ENCODE peak calls at places on chromosomes 5 and 9, in six cellular contexts. Q is AG10803, J is choroid plexus epithelial cell, R is astrocyte of the cerebellum, E is lung, K is tibial artery. L is an unnamed sample.

GRCh38 chr5:107380654-107381053 is 290.1 kb downstream of the EFNA5 start:
- DNase-seq in Q (no peak), E (no peak), R (no peak), J (no peak), K (no peak), L (no peak)

GRCh38 chr5:73433982-73434342 is 14.6 kb downstream of the FOXD1 start:
- DNase-seq in K (no peak), E (peak), J (peak), Q (peak), R (no peak), L (peak)

GRCh38 chr5:180786398-180787005 is 16.1 kb downstream of the MGAT1 start:
- DNase-seq in R (no peak), J (peak), Q (no peak), E (no peak), K (no peak), L (no peak)

GRCh38 chr5:54774281-54775171 is 210.9 kb downstream of the ESM1 start:
- DNase-seq in K (peak), R (no peak), E (peak), Q (peak), J (no peak), L (peak)

GRCh38 chr5:106454651-106455415 is 1215.9 kb downstream of the EFNA5 start:
- DNase-seq in E (no peak), R (peak), K (no peak), J (peak), Q (peak), L (peak)

GRCh38 chr5:142403583-142403982 is 78.8 kb upstream of the SPRY4 start:
- DNase-seq in J (no peak), K (no peak), R (no peak), Q (no peak), E (no peak), L (no peak)

GRCh38 chr5:133247881-133248642 is 196.2 kb downstream of the HSPA4 start:
- DNase-seq in J (peak), R (no peak), E (no peak), K (no peak), Q (peak), L (peak)

GRCh38 chr5:97400537-97400936 is 217.5 kb upstream of the RIOK2 start:
- DNase-seq in Q (no peak), E (no peak), K (no peak), R (no peak), J (no peak), L (no peak)

GRCh38 chr5:135887447-135887864 is 8.2 kb downstream of the IL9 start:
- DNase-seq in E (peak), Q (peak), R (peak), J (peak), K (no peak), L (peak)

GRCh38 chr5:103119067-103119764 is 722 bp downstream of the GIN1 start:
- DNase-seq in J (peak), E (no peak), Q (peak), K (no peak), R (no peak), L (no peak)

GRCh38 chr5:151825445-151825844 is 53.7 kb downstream of the G3BP1 start:
- DNase-seq in R (peak), K (peak), Q (peak), J (peak), E (peak), L (peak)

GRCh38 chr5:133065482-133065881 is 13.7 kb downstream of the HSPA4 start:
- DNase-seq in E (no peak), J (no peak), R (no peak), K (no peak), Q (no peak), L (no peak)

GRCh38 chr5:131786036-131786435 is 10.8 kb downstream of the FNIP1 start:
- DNase-seq in K (no peak), E (no peak), J (no peak), Q (no peak), R (no peak), L (no peak)

GRCh38 chr9:101877439-101877838 is 139.0 kb upstream of the GRIN3A start:
- DNase-seq in E (no peak), K (no peak), Q (no peak), J (no peak), R (no peak), L (no peak)

GRCh38 chr5:38378579-38378978 is 120.2 kb downstream of the EGFLAM start:
- DNase-seq in Q (no peak), J (no peak), E (no peak), R (no peak), K (no peak), L (no peak)

GRCh38 chr5:40939753-40940152 is 30.5 kb downstream of the C7 start:
- DNase-seq in J (no peak), Q (no peak), R (no peak), K (no peak), E (no peak), L (no peak)

GRCh38 chr5:130198927-130199326 is 294.7 kb downstream of the CHSY3 start:
- DNase-seq in E (no peak), J (peak), R (no peak), K (no peak), Q (peak), L (peak)

GRCh38 chr9:91948423-91949292 is 1.4 kb downstream of the ROR2 start:
- DNase-seq in R (no peak), K (no peak), J (peak), Q (no peak), E (peak), L (peak)
- H3K4me3 ChIP-seq in R (peak), K (peak), J (peak), Q (peak), E (peak), L (peak)

GRCh38 chr9:133094842-133095393 is 26.1 kb downstream of the RALGDS start:
- DNase-seq in R (no peak), E (no peak), Q (no peak), K (no peak), J (no peak), L (no peak)
- TF ChIP-seq CTCF in R (no peak), E (no peak), Q (no peak), K (no peak), J (no peak), L (no peak)

DNA sequence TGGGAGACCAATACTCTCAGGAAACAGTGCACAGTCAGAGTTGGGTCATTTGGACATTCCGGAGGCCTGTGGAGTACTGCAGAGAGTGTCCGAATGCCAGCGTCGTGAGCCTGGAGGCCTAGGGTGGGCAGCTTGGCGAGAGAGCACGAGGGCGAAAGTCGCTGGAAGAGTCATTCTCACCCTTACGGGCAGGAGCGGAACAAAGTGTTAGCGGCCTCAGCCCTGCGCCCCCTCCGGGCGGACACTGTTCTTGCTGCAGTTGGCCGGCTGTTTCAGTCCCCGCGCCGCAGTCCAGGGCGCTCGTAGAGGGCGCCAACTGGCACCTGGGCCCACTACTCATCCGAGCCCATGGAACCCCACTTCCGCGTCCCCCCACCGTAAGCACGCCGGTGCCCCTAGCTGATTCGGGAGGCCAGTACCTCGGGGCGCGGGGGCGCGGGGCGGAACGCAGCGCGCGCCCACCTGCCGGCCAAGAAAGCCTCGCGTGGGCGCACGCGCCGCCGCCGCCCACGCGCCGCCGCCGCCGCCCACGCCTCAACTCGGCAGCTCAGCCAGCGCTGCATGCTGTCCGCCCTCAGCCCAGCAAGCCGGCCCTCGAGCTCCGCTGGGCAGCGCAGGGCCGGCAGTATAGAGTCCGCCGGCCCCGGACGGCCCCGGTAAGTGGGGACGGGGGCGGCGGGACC is 99.7 kb upstream of the CCL21 start:
- DNase-seq in K (no peak), R (no peak), E (no peak), Q (no peak), J (peak), L (peak)
- H3K4me3 ChIP-seq in K (no peak), R (no peak), E (no peak), Q (no peak), J (no peak), L (no peak)

GRCh38 chr5:149121145-149121544 is 20.1 kb upstream of the ABLIM3 start:
- DNase-seq in J (no peak), R (no peak), Q (no peak), K (no peak), E (no peak), L (no peak)
- TF ChIP-seq CTCF in J (no peak), R (no peak), Q (no peak), K (no peak), E (no peak), L (no peak)

GRCh38 chr9:73701415-73702057 is 549.9 kb downstream of the ANXA1 start:
- DNase-seq in J (peak), R (no peak), Q (no peak), E (no peak), K (no peak), L (no peak)
- H3K4me3 ChIP-seq in J (no peak), R (no peak), Q (no peak), E (no peak), K (no peak), L (no peak)

GRCh38 chr5:126681970-126682369 is 81.2 kb downstream of the PHAX start:
- DNase-seq in J (no peak), Q (peak), R (no peak), K (peak), E (no peak), L (peak)
- TF ChIP-seq CTCF in J (no peak), Q (no peak), R (no peak), K (no peak), E (no peak), L (no peak)

GRCh38 chr9:26566141-26566540 is 326.5 kb downstream of the CAAP1 start:
- DNase-seq in E (no peak), K (no peak), J (no peak), R (no peak), Q (no peak), L (no peak)
- H3K4me3 ChIP-seq in E (no peak), K (no peak), J (no peak), R (no peak), Q (no peak), L (no peak)

DNA sequence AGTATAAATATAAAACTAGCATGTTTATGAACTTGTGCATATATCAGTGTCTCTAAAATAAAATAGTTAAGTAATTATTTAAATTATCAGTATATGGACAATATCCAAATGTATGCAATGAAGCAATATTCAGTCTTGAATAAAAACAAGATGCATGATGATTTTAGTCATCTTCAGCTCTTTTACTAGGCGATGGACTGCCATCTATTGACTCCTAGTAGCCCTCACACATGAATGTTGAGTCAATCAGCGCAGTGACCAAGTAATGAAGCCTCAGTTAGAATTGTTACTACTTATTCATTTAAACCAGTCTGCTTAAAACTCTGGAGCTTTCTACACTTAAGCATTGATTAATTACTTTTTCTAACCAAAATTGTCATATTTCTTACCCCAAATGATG is 92.9 kb upstream of the GRHPR start:
- DNase-seq in J (peak), K (no peak), Q (peak), E (no peak), R (no peak), L (peak)
- TF ChIP-seq CTCF in J (peak), K (peak), Q (peak), E (no peak), R (peak), L (peak)